ENCODE peak calls at places on chromosome 21, in four cellular contexts. One of them, this sample, is unnamed.
A peak's percentile ranks its signal among the peaks of the same experiment; 100 is the strongest.

GRCh38 chr21:36765229-36765628 is 66.3 kb downstream of the SIM2 start:
- DNase-seq in right atrium auricular region: no peak
- DNase-seq in upper lobe of left lung: no peak
- DNase-seq in mammary epithelial cell: peak; percentile 10
- DNase-seq in this sample: no peak

GRCh38 chr21:37292946-37293345 is 25.8 kb upstream of the VPS26C start:
- DNase-seq in right atrium auricular region: no peak
- DNase-seq in upper lobe of left lung: no peak
- DNase-seq in mammary epithelial cell: no peak
- DNase-seq in this sample: no peak

GRCh38 chr21:35172231-35172630 is 123.1 kb upstream of the RUNX1 start:
- DNase-seq in right atrium auricular region: no peak
- DNase-seq in upper lobe of left lung: no peak
- DNase-seq in mammary epithelial cell: no peak
- DNase-seq in this sample: no peak

GRCh38 chr21:28100366-28100765 is 892.3 kb downstream of the LTN1 start:
- DNase-seq in right atrium auricular region: no peak
- DNase-seq in upper lobe of left lung: no peak
- DNase-seq in mammary epithelial cell: no peak
- DNase-seq in this sample: no peak

GRCh38 chr21:28099296-28099695 is 893.4 kb downstream of the LTN1 start:
- DNase-seq in right atrium auricular region: no peak
- DNase-seq in upper lobe of left lung: no peak
- DNase-seq in mammary epithelial cell: no peak
- DNase-seq in this sample: no peak

GRCh38 chr21:33069994-33070811 is at the start of gene OLIG1:
- DNase-seq in right atrium auricular region: no peak
- DNase-seq in upper lobe of left lung: peak; percentile 69
- DNase-seq in mammary epithelial cell: peak; percentile 32
- DNase-seq in this sample: no peak

GRCh38 chr21:35025206-35026152 is 23.6 kb downstream of the RUNX1 start:
- DNase-seq in right atrium auricular region: no peak
- DNase-seq in upper lobe of left lung: no peak
- DNase-seq in mammary epithelial cell: no peak
- DNase-seq in this sample: no peak

GRCh38 chr21:34642211-34643075 is 26.4 kb upstream of the CLIC6 start:
- DNase-seq in right atrium auricular region: peak; percentile 42
- DNase-seq in upper lobe of left lung: no peak
- DNase-seq in mammary epithelial cell: peak; percentile 54
- DNase-seq in this sample: no peak

GRCh38 chr21:30336596-30336995 is 898 bp downstream of the KRTAP27-1 start:
- DNase-seq in right atrium auricular region: no peak
- DNase-seq in upper lobe of left lung: no peak
- DNase-seq in mammary epithelial cell: peak; percentile 42
- DNase-seq in this sample: no peak

GRCh38 chr21:46116189-46116845 is 18.4 kb downstream of the COL6A2 start:
- DNase-seq in right atrium auricular region: peak; percentile 50
- DNase-seq in upper lobe of left lung: peak; percentile 13
- DNase-seq in mammary epithelial cell: no peak
- DNase-seq in this sample: no peak

GRCh38 chr21:37800122-37800455 is 116.2 kb downstream of the KCNJ6 start:
- DNase-seq in right atrium auricular region: no peak
- DNase-seq in upper lobe of left lung: no peak
- DNase-seq in mammary epithelial cell: no peak
- DNase-seq in this sample: no peak

GRCh38 chr21:46126321-46127238 is 28.7 kb downstream of the COL6A2 start:
- DNase-seq in right atrium auricular region: no peak
- DNase-seq in upper lobe of left lung: peak; percentile 19
- DNase-seq in mammary epithelial cell: no peak
- DNase-seq in this sample: peak; percentile 1

GRCh38 chr21:33496345-33496744 is 4.8 kb upstream of the DNAJC28 start:
- DNase-seq in right atrium auricular region: no peak
- DNase-seq in upper lobe of left lung: no peak
- DNase-seq in mammary epithelial cell: no peak
- DNase-seq in this sample: no peak

GRCh38 chr21:16579538-16579937 is 849.8 kb downstream of the USP25 start:
- DNase-seq in right atrium auricular region: no peak
- DNase-seq in upper lobe of left lung: no peak
- DNase-seq in mammary epithelial cell: no peak
- DNase-seq in this sample: no peak

GRCh38 chr21:34022557-34023335 is 50.6 kb upstream of the MRPS6 start:
- DNase-seq in right atrium auricular region: peak; percentile 59
- DNase-seq in upper lobe of left lung: peak; percentile 45
- DNase-seq in mammary epithelial cell: no peak
- DNase-seq in this sample: no peak

GRCh38 chr21:32334980-32335471 is 36.4 kb downstream of the MRAP start:
- DNase-seq in right atrium auricular region: no peak
- DNase-seq in upper lobe of left lung: no peak
- DNase-seq in mammary epithelial cell: no peak
- DNase-seq in this sample: no peak

GRCh38 chr21:27693376-27693775 is 726.5 kb upstream of the ADAMTS5 start:
- DNase-seq in right atrium auricular region: no peak
- DNase-seq in upper lobe of left lung: no peak
- DNase-seq in mammary epithelial cell: peak; percentile 98
- DNase-seq in this sample: no peak

GRCh38 chr21:38147391-38147790 is 109.4 kb upstream of the KCNJ15 start:
- DNase-seq in right atrium auricular region: no peak
- DNase-seq in upper lobe of left lung: no peak
- DNase-seq in mammary epithelial cell: no peak
- DNase-seq in this sample: no peak

GRCh38 chr21:35291963-35292627 is 243.0 kb upstream of the RUNX1 start:
- DNase-seq in right atrium auricular region: no peak
- DNase-seq in upper lobe of left lung: no peak
- DNase-seq in mammary epithelial cell: no peak
- DNase-seq in this sample: no peak

GRCh38 chr21:31731112-31731801 is 661 bp downstream of the SCAF4 start:
- DNase-seq in right atrium auricular region: no peak
- DNase-seq in upper lobe of left lung: peak; percentile 31
- DNase-seq in mammary epithelial cell: no peak
- DNase-seq in this sample: peak; percentile 37

GRCh38 chr21:34372321-34372720 is 3.0 kb upstream of the SMIM11 start:
- DNase-seq in right atrium auricular region: no peak
- DNase-seq in upper lobe of left lung: no peak
- DNase-seq in mammary epithelial cell: no peak
- DNase-seq in this sample: no peak

GRCh38 chr21:38433516-38433915 is 64.8 kb downstream of the ERG start:
- DNase-seq in right atrium auricular region: peak; percentile 26
- DNase-seq in upper lobe of left lung: no peak
- DNase-seq in mammary epithelial cell: no peak
- DNase-seq in this sample: no peak

GRCh38 chr21:43311303-43311817 is 115.6 kb downstream of the SIK1 start:
- DNase-seq in right atrium auricular region: no peak
- DNase-seq in upper lobe of left lung: no peak
- DNase-seq in mammary epithelial cell: peak; percentile 14
- DNase-seq in this sample: no peak

GRCh38 chr21:28644762-28645161 is 347.9 kb downstream of the LTN1 start:
- DNase-seq in right atrium auricular region: no peak
- DNase-seq in upper lobe of left lung: no peak
- DNase-seq in mammary epithelial cell: peak; percentile 83
- DNase-seq in this sample: no peak

GRCh38 chr21:36849461-36849860 is 117.0 kb downstream of the HLCS start:
- DNase-seq in right atrium auricular region: no peak
- DNase-seq in upper lobe of left lung: no peak
- DNase-seq in mammary epithelial cell: no peak
- DNase-seq in this sample: no peak

GRCh38 chr21:29975776-29976175 is 36.0 kb upstream of the GRIK1 start:
- DNase-seq in right atrium auricular region: no peak
- DNase-seq in upper lobe of left lung: no peak
- DNase-seq in mammary epithelial cell: no peak
- DNase-seq in this sample: no peak

GRCh38 chr21:36337099-36337509 is 17.1 kb downstream of the MORC3 start:
- DNase-seq in right atrium auricular region: no peak
- DNase-seq in upper lobe of left lung: no peak
- DNase-seq in mammary epithelial cell: peak; percentile 85
- DNase-seq in this sample: no peak

DNA sequence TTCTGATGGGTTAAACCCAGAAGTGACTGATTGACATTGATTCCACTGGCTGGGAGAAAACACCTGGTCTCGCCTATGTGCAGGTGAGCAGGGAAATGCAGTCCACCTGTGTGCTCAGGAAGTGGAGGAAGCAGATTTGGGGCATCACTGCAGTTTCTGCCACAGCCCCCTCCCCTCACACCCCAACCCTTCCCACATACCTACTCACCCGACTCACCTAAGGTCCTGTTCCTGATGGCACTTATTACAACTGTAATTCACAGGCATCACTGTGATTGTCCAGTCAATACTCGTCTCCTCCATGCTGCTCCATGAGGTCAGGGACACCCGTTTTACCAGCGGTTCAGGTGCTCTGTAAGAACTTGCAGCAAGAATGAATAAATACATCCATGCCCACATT is 68.5 kb downstream of the PCP4 start:
- DNase-seq in right atrium auricular region: no peak
- DNase-seq in upper lobe of left lung: no peak
- DNase-seq in mammary epithelial cell: no peak
- DNase-seq in this sample: no peak
- H3K9me3 ChIP-seq in right atrium auricular region: no peaks in the 10 kb centered on the region
- H3K9me3 ChIP-seq in upper lobe of left lung: no peaks in the 10 kb centered on the region
- H3K9me3 ChIP-seq in mammary epithelial cell: no peaks in the 10 kb centered on the region
- H3K9me3 ChIP-seq in this sample: no peaks in the 10 kb centered on the region

DNA sequence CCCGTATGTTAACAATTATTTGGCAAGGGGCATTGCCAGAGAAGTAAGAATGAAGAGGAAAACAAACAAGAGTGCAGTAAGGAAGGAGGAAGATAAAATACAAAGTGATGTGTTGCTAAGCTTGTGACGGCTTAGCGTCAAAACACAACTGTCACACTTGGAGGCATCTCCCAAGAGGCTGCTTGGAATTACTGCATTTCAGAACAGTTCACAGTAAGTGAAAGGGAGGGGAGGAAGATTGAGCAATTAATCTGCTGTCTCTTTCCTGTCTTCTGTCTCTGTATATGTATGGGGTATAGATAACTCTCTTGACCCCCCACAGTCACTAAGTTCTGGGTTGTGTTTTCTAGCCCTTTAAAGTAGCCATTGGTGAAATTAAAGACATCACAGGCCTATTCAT is 1017.0 kb upstream of the TMPRSS15 start:
- DNase-seq in right atrium auricular region: no peak
- DNase-seq in upper lobe of left lung: no peak
- DNase-seq in mammary epithelial cell: no peak
- DNase-seq in this sample: no peak
- H3K9me3 ChIP-seq in right atrium auricular region: no peaks in the 10 kb centered on the region
- H3K9me3 ChIP-seq in upper lobe of left lung: no peaks in the 10 kb centered on the region
- H3K9me3 ChIP-seq in mammary epithelial cell: peaks cover 39% of the 10 kb centered on the region
- H3K9me3 ChIP-seq in this sample: no peaks in the 10 kb centered on the region

DNA sequence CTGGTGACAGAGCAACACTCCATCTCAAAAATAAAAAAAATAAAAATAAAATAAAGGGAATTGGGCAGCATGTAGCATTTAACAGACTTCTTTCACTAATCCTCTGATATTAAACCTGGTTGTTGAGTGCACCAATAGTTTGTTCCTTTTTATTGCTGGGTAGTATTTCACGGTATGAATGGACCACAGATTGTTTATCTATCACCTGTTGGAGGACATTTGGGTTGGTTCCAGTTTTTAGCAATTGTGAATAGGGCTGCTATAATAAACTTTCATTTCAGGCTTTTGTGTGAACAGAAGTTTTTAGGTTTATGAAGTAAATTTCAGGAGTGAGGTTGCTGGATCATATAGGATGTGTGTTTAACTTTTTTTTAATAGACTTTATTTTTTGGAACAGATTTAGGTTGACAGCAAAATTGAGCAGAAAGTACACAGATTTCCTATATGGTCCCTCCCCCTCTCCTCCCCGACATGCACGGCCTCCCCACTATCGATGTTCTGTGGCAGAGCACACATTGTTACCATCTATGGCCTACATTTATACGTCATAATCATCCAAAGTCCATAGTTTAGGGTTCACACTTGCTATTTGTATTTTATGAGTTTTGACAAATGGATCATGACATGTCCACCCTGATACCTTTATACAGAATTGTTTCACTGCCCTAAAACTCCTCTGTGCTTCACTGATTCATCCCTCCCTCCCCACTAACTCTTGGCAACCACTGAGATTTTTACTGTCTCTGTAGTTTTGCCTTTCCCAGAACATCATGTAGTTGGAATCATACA is 66.1 kb upstream of the TMPRSS2 start:
- DNase-seq in right atrium auricular region: no peak
- DNase-seq in upper lobe of left lung: no peak
- DNase-seq in mammary epithelial cell: no peak
- DNase-seq in this sample: no peak
- H3K9me3 ChIP-seq in right atrium auricular region: no peaks in the 10 kb centered on the region
- H3K9me3 ChIP-seq in upper lobe of left lung: peaks cover 12% of the 10 kb centered on the region
- H3K9me3 ChIP-seq in mammary epithelial cell: peaks cover 3% of the 10 kb centered on the region
- H3K9me3 ChIP-seq in this sample: no peaks in the 10 kb centered on the region

GRCh38 chr21:10639123-10639522 is 117.7 kb downstream of the TPTE start:
- DNase-seq in right atrium auricular region: no peak
- DNase-seq in upper lobe of left lung: no peak
- DNase-seq in mammary epithelial cell: no peak
- DNase-seq in this sample: no peak

GRCh38 chr21:10640446-10640845 is 119.1 kb downstream of the TPTE start:
- DNase-seq in right atrium auricular region: no peak
- DNase-seq in upper lobe of left lung: no peak
- DNase-seq in mammary epithelial cell: no peak
- DNase-seq in this sample: no peak

GRCh38 chr21:10641107-10641506 is 119.7 kb downstream of the TPTE start:
- DNase-seq in right atrium auricular region: no peak
- DNase-seq in upper lobe of left lung: no peak
- DNase-seq in mammary epithelial cell: no peak
- DNase-seq in this sample: no peak
- H3K9me3 ChIP-seq in right atrium auricular region: no peaks in the 10 kb centered on the region
- H3K9me3 ChIP-seq in upper lobe of left lung: peaks cover 6% of the 10 kb centered on the region
- H3K9me3 ChIP-seq in mammary epithelial cell: peaks cover 56% of the 10 kb centered on the region
- H3K9me3 ChIP-seq in this sample: peaks cover 6% of the 10 kb centered on the region

GRCh38 chr21:26553921-26554320 is 19.2 kb downstream of the CYYR1 start:
- DNase-seq in right atrium auricular region: no peak
- DNase-seq in upper lobe of left lung: no peak
- DNase-seq in mammary epithelial cell: no peak
- DNase-seq in this sample: no peak

GRCh38 chr21:26554365-26554764 is 18.7 kb downstream of the CYYR1 start:
- DNase-seq in right atrium auricular region: no peak
- DNase-seq in upper lobe of left lung: no peak
- DNase-seq in mammary epithelial cell: no peak
- DNase-seq in this sample: no peak

GRCh38 chr21:26555554-26555953 is 17.5 kb downstream of the CYYR1 start:
- DNase-seq in right atrium auricular region: no peak
- DNase-seq in upper lobe of left lung: no peak
- DNase-seq in mammary epithelial cell: no peak
- DNase-seq in this sample: no peak

GRCh38 chr21:26546698-26547097 is 26.4 kb downstream of the CYYR1 start:
- DNase-seq in right atrium auricular region: no peak
- DNase-seq in upper lobe of left lung: peak; percentile 61
- DNase-seq in mammary epithelial cell: no peak
- DNase-seq in this sample: no peak

GRCh38 chr21:26550357-26550756 is 22.7 kb downstream of the CYYR1 start:
- DNase-seq in right atrium auricular region: no peak
- DNase-seq in upper lobe of left lung: no peak
- DNase-seq in mammary epithelial cell: no peak
- DNase-seq in this sample: no peak
- H3K9me3 ChIP-seq in right atrium auricular region: no peaks in the 10 kb centered on the region
- H3K9me3 ChIP-seq in upper lobe of left lung: no peaks in the 10 kb centered on the region
- H3K9me3 ChIP-seq in mammary epithelial cell: no peaks in the 10 kb centered on the region
- H3K9me3 ChIP-seq in this sample: no peaks in the 10 kb centered on the region

GRCh38 chr21:25459365-25459764 is 147.9 kb downstream of the MRPL39 start:
- DNase-seq in right atrium auricular region: no peak
- DNase-seq in upper lobe of left lung: no peak
- DNase-seq in mammary epithelial cell: no peak
- DNase-seq in this sample: no peak
- H3K9me3 ChIP-seq in right atrium auricular region: no peaks in the 10 kb centered on the region
- H3K9me3 ChIP-seq in upper lobe of left lung: no peaks in the 10 kb centered on the region
- H3K9me3 ChIP-seq in mammary epithelial cell: peaks cover 7% of the 10 kb centered on the region
- H3K9me3 ChIP-seq in this sample: no peaks in the 10 kb centered on the region